ENCODE peak calls at places on chromosomes 5 and 9, in eight cellular contexts. S is CD8-positive, alpha-beta T cell; A is A549; C is stimulated activated CD4-positive, alpha-beta T cell treated with anti-CD3 and anti-CD28 coated beads, Interleukin-4, amount 100 ng/mL, for 24 hours; F is NCI-H1417; I is D341Med; T is AG08395; X is tibial artery. H is an unnamed sample.

GRCh38 chr5:63011158-63011557 is 432.5 kb downstream of the LRRC70 start:
- DNase-seq in F (no peak), X (no peak), I (no peak), A (no peak), S (no peak), C (no peak), T (no peak), H (no peak)

GRCh38 chr9:14546693-14547092 is 146.5 kb downstream of the ZDHHC21 start:
- DNase-seq in T (no peak), S (no peak), F (no peak), C (no peak), I (no peak), X (no peak), A (no peak), H (no peak)

GRCh38 chr5:116360008-116360853 is 214.4 kb downstream of the SEMA6A start:
- DNase-seq in I (no peak), X (no peak), A (no peak), S (no peak), T (no peak), C (no peak), F (no peak), H (no peak)

GRCh38 chr5:173016621-173017046 is 33.1 kb downstream of the ATP6V0E1 start:
- DNase-seq in F (no peak), I (no peak), S (no peak), T (peak), X (no peak), C (no peak), A (peak), H (peak)

GRCh38 chr5:139038618-139039305 is 159.4 kb downstream of the SIL1 start:
- DNase-seq in X (no peak), F (no peak), I (no peak), C (no peak), T (no peak), S (no peak), A (peak), H (no peak)

GRCh38 chr9:133855802-133856592 is 117.8 kb upstream of the SARDH start:
- DNase-seq in S (no peak), X (peak), T (no peak), F (no peak), A (no peak), I (no peak), C (no peak), H (peak)

GRCh38 chr5:150038547-150038946 is 38.0 kb downstream of the HMGXB3 start:
- DNase-seq in I (no peak), S (no peak), X (no peak), F (no peak), A (no peak), C (no peak), T (no peak), H (no peak)

GRCh38 chr9:95018099-95018927 is 291.8 kb downstream of the AOPEP start:
- DNase-seq in S (no peak), F (no peak), C (no peak), T (peak), I (no peak), A (peak), X (no peak), H (no peak)

GRCh38 chr5:165014439-165014838 is 1509.0 kb downstream of the MAT2B start:
- DNase-seq in X (no peak), A (no peak), I (no peak), T (no peak), S (no peak), F (no peak), C (no peak), H (no peak)

GRCh38 chr9:111897831-111898144 is 1.2 kb downstream of the UGCG start:
- DNase-seq in C (peak), F (no peak), A (no peak), X (no peak), T (no peak), S (peak), I (no peak), H (no peak)

GRCh38 chr5:40428129-40428528 is 251.6 kb upstream of the PTGER4 start:
- DNase-seq in X (no peak), I (no peak), F (no peak), S (no peak), T (peak), A (no peak), C (peak), H (no peak)

GRCh38 chr5:135151256-135151655 is 117.2 kb upstream of the PITX1 start:
- DNase-seq in A (no peak), I (no peak), T (no peak), S (no peak), F (no peak), C (no peak), X (no peak), H (peak)

H was measured in ascending aorta.